ENCODE peak calls at places on chromosomes 11 and 22, in ten cellular contexts. U, D, P, X, G, L, R, A, Z and M are unnamed samples.

GRCh38 chr22:43995798-43996169 is 28.3 kb upstream of the PARVB start:
- DNase-seq in D (no peak), Z (no peak), U (no peak), G (no peak), P (no peak), R (no peak), L (no peak), A (no peak), X (no peak), M (no peak)

GRCh38 chr11:127994736-127995135 is 592.6 kb downstream of the ETS1 start:
- DNase-seq in R (no peak), A (no peak), D (no peak), U (no peak), P (no peak), L (no peak), G (no peak), Z (no peak), X (no peak), M (no peak)

GRCh38 chr11:14589421-14589820 is 54.2 kb upstream of the PDE3B start:
- DNase-seq in R (no peak), L (no peak), Z (no peak), G (no peak), U (no peak), A (no peak), D (no peak), P (no peak), X (no peak), M (no peak)

GRCh38 chr11:83374311-83374710 is 88.1 kb upstream of the CCDC90B start:
- DNase-seq in D (no peak), R (no peak), G (no peak), P (no peak), L (no peak), A (no peak), Z (no peak), U (no peak), X (no peak), M (no peak)

GRCh38 chr11:70032470-70032795 is 45.7 kb upstream of the ANO1 start:
- DNase-seq in A (peak), R (no peak), Z (no peak), D (no peak), U (no peak), G (no peak), X (no peak), L (no peak), P (no peak), M (no peak)

GRCh38 chr11:83007477-83007876 is 64.2 kb downstream of the RAB30 start:
- DNase-seq in D (no peak), Z (no peak), L (no peak), P (no peak), G (no peak), A (no peak), R (no peak), X (no peak), U (no peak), M (no peak)

GRCh38 chr11:133064152-133064877 is 468.0 kb downstream of the OPCML start:
- DNase-seq in U (peak), L (no peak), A (peak), D (peak), X (peak), G (peak), P (peak), Z (no peak), R (peak), M (peak)

GRCh38 chr11:68881320-68881719 is 22.3 kb downstream of the MRPL21 start:
- DNase-seq in D (no peak), A (no peak), U (no peak), R (no peak), G (no peak), X (no peak), Z (no peak), P (no peak), L (no peak), M (no peak)

GRCh38 chr11:59957094-59957493 is 6.7 kb upstream of the OOSP4A start:
- DNase-seq in P (no peak), R (no peak), A (no peak), U (no peak), D (no peak), L (no peak), X (no peak), Z (no peak), G (no peak), M (no peak)

GRCh38 chr11:15770798-15771414 is 585.4 kb downstream of the SOX6 start:
- DNase-seq in U (peak), G (peak), X (peak), L (no peak), R (no peak), Z (no peak), A (no peak), P (peak), D (peak), M (peak)

GRCh38 chr11:14886509-14886908 is 5.5 kb downstream of the CYP2R1 start:
- DNase-seq in Z (no peak), D (no peak), G (no peak), A (no peak), U (no peak), X (no peak), P (no peak), L (no peak), R (no peak), M (no peak)

DNA sequence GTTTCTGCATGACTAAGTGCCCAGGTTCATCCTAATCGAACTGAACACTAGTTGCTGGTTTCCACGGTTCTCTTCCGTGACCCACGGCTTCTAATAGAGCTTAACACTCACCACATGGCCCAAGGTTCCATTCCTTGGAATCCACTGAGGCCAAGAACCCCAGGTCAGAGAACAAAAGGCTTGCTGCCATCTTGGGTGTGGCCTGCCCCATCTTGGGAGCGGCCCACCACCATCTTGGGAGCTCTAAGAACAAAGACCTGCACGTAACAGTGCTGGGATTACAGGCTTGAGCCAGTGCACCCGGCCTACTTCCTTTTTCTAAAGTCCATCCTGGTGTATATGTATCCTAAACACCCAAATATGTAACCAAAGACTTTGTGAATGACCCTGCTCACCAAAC is 68.8 kb downstream of the SLC35F2 start:
- DNase-seq in A (no peak), L (no peak), X (no peak), G (no peak), U (no peak), R (no peak), P (no peak), Z (no peak), D (no peak), M (no peak)
- TF ChIP-seq POLR2A in A (no peak), L (no peak), X (no peak), G (no peak), U (no peak), R (no peak), P (no peak), Z (no peak), D (no peak), M (no peak)

DNA sequence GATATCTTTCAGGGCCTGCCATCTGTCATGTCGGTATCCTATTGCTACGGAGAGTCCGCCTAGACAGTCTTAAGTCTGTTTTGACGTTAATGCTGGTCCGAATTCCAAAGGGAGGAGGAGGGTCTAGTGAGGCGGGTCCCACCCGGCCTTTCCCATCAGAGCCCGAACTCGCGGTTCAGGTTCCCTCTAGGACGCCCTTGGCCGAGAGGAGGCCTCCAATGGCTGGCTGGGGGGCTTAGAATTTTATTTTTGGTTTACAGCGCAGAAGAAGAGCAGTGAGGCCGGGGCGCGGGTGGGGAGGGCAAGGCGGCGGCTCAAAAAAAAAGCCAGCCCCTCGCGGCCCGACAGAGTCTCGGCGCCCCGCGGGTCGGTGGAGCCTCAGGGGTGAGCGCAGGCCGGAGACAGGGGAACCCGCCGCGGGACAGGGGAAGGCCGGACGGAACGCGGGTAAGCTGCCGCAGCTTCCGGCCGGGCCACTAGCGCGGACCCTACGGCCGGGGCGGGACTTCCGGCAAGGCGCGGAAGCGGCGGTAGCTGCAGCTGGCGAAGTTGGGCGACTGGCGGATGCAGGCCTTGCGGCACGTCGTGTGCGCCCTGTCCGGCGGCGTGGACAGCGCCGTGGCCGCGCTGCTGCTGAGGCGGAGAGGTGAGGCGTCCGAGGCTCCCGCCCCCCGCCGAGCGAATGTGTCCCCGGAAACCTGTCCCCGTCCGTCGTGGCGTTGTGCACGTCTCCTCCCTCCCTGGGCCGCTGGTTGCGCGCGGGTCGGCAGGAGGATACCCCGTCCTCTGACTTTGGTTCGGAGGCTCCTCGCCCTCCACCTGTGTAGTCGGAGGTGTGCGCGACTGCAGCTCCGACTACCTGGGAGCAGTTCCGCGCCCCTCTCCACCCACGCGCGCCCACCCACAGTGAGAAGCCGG is at the start of gene TRMU:
- DNase-seq in D (peak), U (peak), G (peak), Z (no peak), R (peak), L (peak), X (peak), P (peak), A (peak), M (peak)
- TF ChIP-seq POLR2A in D (peak), U (no peak), G (peak), Z (no peak), R (no peak), L (peak), X (peak), P (peak), A (no peak), M (peak)

DNA sequence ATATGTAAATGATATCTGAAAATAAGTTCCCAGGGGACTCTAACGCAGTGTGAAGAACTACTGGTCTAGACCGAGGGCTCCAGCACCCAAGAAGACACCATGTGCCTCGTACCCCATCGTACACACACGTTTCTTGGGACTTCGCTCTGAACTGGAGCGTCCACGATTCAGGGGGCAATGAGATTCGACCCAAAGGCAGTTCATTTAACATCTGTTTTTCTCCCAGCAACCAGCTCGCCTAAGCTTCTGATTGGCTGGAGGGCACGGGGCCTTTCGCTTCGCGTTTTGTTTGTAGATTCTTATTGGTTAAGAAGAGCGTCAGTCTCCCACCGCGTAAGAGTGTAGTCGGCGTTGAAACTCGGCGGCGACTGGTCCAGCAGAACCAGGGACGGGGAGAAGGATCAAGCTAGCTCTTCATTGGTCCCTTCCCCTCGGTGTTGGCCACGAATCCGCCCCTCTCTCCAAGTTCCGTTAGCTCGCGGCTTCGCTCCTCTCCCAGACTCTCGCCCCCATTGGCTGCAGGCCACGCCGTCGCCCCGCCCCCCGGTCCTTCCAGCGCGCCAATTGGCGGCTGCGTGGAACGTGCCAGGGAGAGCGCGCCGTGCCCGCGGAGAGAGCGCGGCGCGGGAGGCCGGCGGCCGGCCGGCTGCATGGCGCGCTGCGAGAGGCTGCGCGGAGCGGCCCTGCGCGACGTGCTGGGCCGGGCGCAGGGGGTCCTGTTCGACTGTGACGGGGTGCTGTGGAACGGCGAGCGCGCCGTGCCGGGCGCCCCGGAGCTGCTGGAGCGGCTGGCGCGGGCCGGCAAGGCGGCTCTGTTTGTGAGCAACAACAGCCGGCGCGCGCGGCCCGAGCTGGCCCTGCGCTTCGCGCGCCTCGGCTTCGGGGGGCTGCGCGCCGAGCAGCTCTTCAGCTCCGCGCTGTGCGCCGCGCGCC is at the start of gene PDXP:
- DNase-seq in X (peak), D (peak), P (peak), L (peak), G (peak), R (peak), A (peak), Z (peak), U (peak), M (peak)
- TF ChIP-seq POLR2A in X (peak), D (peak), P (peak), L (peak), G (no peak), R (no peak), A (no peak), Z (no peak), U (no peak), M (no peak)

GRCh38 chr11:47715082-47715669 is at the start of gene AGBL2:
- DNase-seq in A (peak), R (peak), X (peak), G (peak), P (peak), L (peak), Z (no peak), U (peak), D (peak), M (peak)
- TF ChIP-seq POLR2A in A (no peak), R (no peak), X (peak), G (peak), P (peak), L (peak), Z (no peak), U (no peak), D (peak), M (peak)

DNA sequence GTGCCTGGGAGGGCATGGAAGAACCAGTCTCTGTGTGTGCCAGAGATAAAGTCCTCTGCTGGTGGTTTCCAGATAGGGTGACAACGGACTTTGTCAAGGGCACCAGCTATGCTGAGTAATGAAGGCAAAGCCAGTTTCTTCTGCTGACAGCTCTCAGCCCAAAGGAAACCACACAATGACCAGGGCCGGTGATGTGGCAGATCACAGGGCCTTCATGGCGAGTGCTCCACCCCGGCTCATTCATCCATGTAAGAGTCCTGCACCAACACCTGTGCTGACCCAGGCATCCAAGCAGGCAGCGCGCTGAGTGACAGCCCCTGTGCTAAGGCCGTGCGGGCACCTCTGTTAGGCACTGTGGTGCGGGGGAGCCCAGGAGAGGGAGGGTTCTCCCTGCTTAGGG is 33.9 kb downstream of the TP53I11 start:
- DNase-seq in X (no peak), P (no peak), G (no peak), L (no peak), U (no peak), A (no peak), D (no peak), R (no peak), Z (no peak), M (no peak)
- TF ChIP-seq POLR2A in X (no peak), P (no peak), G (no peak), L (no peak), U (no peak), A (no peak), D (no peak), R (no peak), Z (no peak), M (no peak)

GRCh38 chr11:43399983-43400630 is 41.4 kb downstream of the TTC17 start:
- DNase-seq in A (no peak), L (no peak), D (no peak), Z (no peak), G (no peak), X (no peak), P (no peak), R (no peak), U (no peak), M (no peak)

GRCh38 chr11:43393765-43394355 is 35.1 kb downstream of the TTC17 start:
- DNase-seq in R (no peak), P (peak), Z (no peak), L (no peak), D (no peak), U (peak), A (no peak), X (peak), G (no peak), M (peak)

GRCh38 chr11:43392713-43393112 is 34.0 kb downstream of the TTC17 start:
- DNase-seq in P (no peak), X (no peak), D (no peak), Z (no peak), R (no peak), L (no peak), U (no peak), A (no peak), G (no peak), M (no peak)

GRCh38 chr11:43397251-43397650 is 38.5 kb downstream of the TTC17 start:
- DNase-seq in R (no peak), L (no peak), Z (no peak), U (no peak), D (no peak), A (no peak), G (no peak), X (no peak), P (no peak), M (no peak)

DNA sequence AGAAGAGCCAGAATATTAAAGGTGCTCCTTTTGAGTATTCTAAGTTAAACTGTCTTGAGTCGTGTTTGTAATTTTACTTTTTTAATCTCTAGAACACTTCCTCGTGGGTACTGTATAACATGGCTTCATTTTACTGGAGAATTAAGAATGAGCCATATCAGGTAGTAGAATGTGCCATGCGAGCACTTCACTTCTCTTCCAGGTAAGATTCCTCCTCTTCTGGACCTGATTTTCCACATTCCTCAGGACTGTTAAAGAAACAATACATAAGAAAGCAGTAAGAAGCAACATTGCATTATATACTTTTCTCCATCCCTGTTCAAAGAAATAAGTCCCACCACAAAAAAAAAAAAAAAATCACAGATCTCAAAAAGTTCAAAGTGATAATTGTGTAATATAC is 37.9 kb downstream of the TTC17 start:
- DNase-seq in G (no peak), X (no peak), D (no peak), P (no peak), A (no peak), Z (no peak), L (no peak), R (no peak), U (no peak), M (no peak)
- TF ChIP-seq POLR2A in G (no peak), X (no peak), D (no peak), P (no peak), A (no peak), Z (no peak), L (no peak), R (no peak), U (no peak), M (no peak)

GRCh38 chr11:794766-795637 is 3.1 kb downstream of the SLC25A22 start:
- DNase-seq in G (no peak), L (no peak), D (no peak), P (no peak), Z (no peak), U (peak), R (no peak), A (no peak), X (no peak), M (peak)
- TF ChIP-seq POLR2A in G (no peak), L (no peak), D (no peak), P (no peak), Z (no peak), U (no peak), R (no peak), A (no peak), X (no peak), M (peak)

GRCh38 chr11:66854231-66854661 is 2.6 kb upstream of the LRFN4 start:
- DNase-seq in X (peak), L (no peak), G (no peak), D (no peak), P (no peak), Z (no peak), U (no peak), R (peak), A (no peak), M (no peak)

GRCh38 chr11:66854729-66855211 is 2.1 kb upstream of the LRFN4 start:
- DNase-seq in P (no peak), X (peak), Z (no peak), R (peak), L (no peak), G (no peak), A (no peak), U (no peak), D (no peak), M (no peak)

GRCh38 chr11:66857234-66857926 is 516 bp downstream of the LRFN4 start:
- DNase-seq in U (no peak), D (peak), Z (no peak), A (no peak), R (peak), G (peak), X (peak), L (no peak), P (peak), M (no peak)

GRCh38 chr11:66856496-66857233 is at the start of gene LRFN4:
- DNase-seq in P (peak), U (peak), A (no peak), Z (peak), G (peak), R (no peak), D (peak), X (peak), L (peak), M (no peak)

DNA sequence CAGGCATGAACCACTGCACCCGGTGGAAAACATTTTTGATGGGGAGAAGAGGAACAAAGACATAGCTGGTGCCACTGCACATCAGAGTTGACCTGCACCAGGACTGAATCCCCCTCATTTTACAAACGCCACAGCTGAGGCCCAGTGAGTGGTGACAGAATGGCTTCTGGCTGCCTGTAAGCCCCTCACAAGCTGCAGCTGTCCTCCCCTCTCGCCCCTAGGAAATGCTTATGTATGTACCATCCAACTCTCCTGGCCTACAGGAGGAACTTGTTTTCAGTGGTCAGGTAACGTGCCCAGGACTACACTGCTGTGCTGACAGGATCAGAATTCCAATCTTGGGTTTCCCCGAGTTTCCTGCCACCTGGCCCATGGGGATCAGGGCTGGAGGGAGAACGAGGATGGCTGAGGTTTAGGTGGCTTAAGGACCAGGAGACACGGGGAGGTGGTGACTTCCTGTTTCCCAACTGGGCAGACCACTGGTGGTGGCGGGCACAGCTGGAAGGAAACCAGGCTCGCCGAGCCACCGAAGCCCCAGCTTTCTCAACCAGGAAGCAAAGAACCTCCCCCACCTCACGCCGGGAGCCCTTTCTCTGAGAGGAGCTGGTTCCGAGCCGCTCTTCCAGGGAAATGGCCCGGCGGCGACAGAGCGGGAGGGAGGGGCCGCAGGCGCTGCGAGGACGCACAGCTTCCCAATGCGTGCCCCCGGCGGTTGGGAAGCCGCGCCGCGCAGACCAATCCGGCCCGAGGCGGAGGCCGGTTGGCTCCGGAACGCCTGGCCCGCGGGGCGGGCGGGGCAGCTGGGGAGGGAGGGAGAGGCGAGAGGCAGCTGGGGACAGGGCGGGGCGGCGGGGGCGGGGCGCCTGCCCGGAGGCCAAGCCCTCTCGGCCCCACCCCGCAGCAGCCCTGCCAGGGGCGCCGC is 1.0 kb upstream of the LRFN4 start:
- DNase-seq in D (peak), L (peak), A (peak), G (peak), U (peak), Z (peak), P (peak), R (peak), X (peak), M (peak)
- TF ChIP-seq POLR2A in D (peak), L (peak), A (no peak), G (peak), U (peak), Z (no peak), P (peak), R (no peak), X (peak), M (peak)